ENCODE peak calls at places on chromosomes 1 and 21, in seven cellular contexts. I is smooth muscle cell of the brain vasculature, R is iris pigment epithelial cell, U is RCC 7860, F is NCI-H1436, S is hepatic stellate cell, V is choroid plexus epithelial cell. Z is an unnamed sample.

GRCh38 chr1:155166006-155166372 is 7.1 kb downstream of the KRTCAP2 start:
- DNase-seq in I (no peak), U (no peak), V (no peak), F (no peak), R (no peak), S (no peak), Z (no peak)

GRCh38 chr1:54294846-54295245 is 94.9 kb downstream of the MRPL37 start:
- DNase-seq in F (no peak), I (no peak), R (peak), U (no peak), S (no peak), V (peak), Z (no peak)

GRCh38 chr1:23483327-23484252 is at the start of gene ASAP3:
- DNase-seq in I (no peak), V (peak), F (no peak), R (peak), S (peak), U (no peak), Z (peak)

GRCh38 chr1:222973561-222973960 is 158.7 kb downstream of the DISP1 start:
- DNase-seq in V (no peak), I (no peak), F (no peak), S (no peak), U (no peak), R (no peak), Z (no peak)

GRCh38 chr1:26991310-26992116 is 2.0 kb upstream of the TRNP1 start:
- DNase-seq in F (no peak), I (no peak), R (no peak), U (peak), V (no peak), S (no peak), Z (no peak)

GRCh38 chr1:221723918-221724263 is 18.0 kb downstream of the DUSP10 start:
- DNase-seq in F (no peak), V (no peak), I (no peak), S (no peak), R (peak), U (no peak), Z (no peak)

GRCh38 chr1:93577536-93578432 is 103.9 kb downstream of the BCAR3 start:
- DNase-seq in S (no peak), I (no peak), F (no peak), V (no peak), R (no peak), U (no peak), Z (no peak)

GRCh38 chr1:214155987-214156567 is 124.9 kb upstream of the SMYD2 start:
- DNase-seq in R (no peak), U (no peak), F (no peak), S (no peak), V (no peak), I (no peak), Z (no peak)

GRCh38 chr1:63911049-63911448 is 137.2 kb downstream of the ROR1 start:
- DNase-seq in V (no peak), S (no peak), R (no peak), I (no peak), F (no peak), U (no peak), Z (no peak)

GRCh38 chr1:18100493-18101063 is 7.0 kb upstream of the IGSF21 start:
- DNase-seq in U (peak), V (peak), S (peak), F (peak), I (peak), R (peak), Z (peak)

GRCh38 chr21:43851593-43851992 is 13.4 kb upstream of the AGPAT3 start:
- DNase-seq in I (no peak), S (no peak), R (no peak), V (no peak), F (no peak), U (no peak), Z (no peak)

GRCh38 chr1:104125935-104126334 is 376.2 kb downstream of the AMY1C start:
- DNase-seq in R (no peak), I (no peak), F (no peak), U (no peak), V (no peak), S (no peak), Z (no peak)

GRCh38 chr1:30466026-30466425 is 257.4 kb downstream of the MATN1 start:
- DNase-seq in I (no peak), V (no peak), S (no peak), F (no peak), R (no peak), U (no peak), Z (no peak)

GRCh38 chr1:7930547-7931445 is 9.8 kb downstream of the TNFRSF9 start:
- DNase-seq in I (no peak), U (no peak), V (no peak), F (no peak), R (no peak), S (no peak), Z (no peak)

GRCh38 chr1:245512181-245512888 is 357.6 kb downstream of the KIF26B start:
- DNase-seq in U (no peak), R (peak), S (no peak), F (peak), V (peak), I (no peak), Z (no peak)

GRCh38 chr1:7300893-7301292 is 470.2 kb upstream of the VAMP3 start:
- DNase-seq in S (peak), V (peak), U (peak), I (no peak), R (peak), F (no peak), Z (peak)

GRCh38 chr1:80036690-80037432 is 1030.3 kb upstream of the ADGRL4 start:
- DNase-seq in I (no peak), V (no peak), U (no peak), R (no peak), F (no peak), S (no peak), Z (no peak)

GRCh38 chr21:33640697-33641338 is 723 bp downstream of the CRYZL1 start:
- DNase-seq in F (peak), V (peak), I (no peak), R (peak), S (peak), U (no peak), Z (peak)

GRCh38 chr1:115419571-115419970 is 81.5 kb upstream of the NGF start:
- DNase-seq in F (no peak), R (no peak), U (no peak), S (no peak), V (no peak), I (no peak), Z (no peak)

GRCh38 chr1:230174765-230175747 is 108.0 kb downstream of the GALNT2 start:
- DNase-seq in F (no peak), S (no peak), I (no peak), U (no peak), R (no peak), V (no peak), Z (no peak)

GRCh38 chr1:204426035-204426436 is 14.4 kb upstream of the PPP1R15B start:
- DNase-seq in R (peak), S (no peak), I (no peak), V (peak), U (peak), F (no peak), Z (peak)

GRCh38 chr21:43031121-43031624 is 44.5 kb downstream of the CBS start:
- DNase-seq in R (no peak), U (no peak), I (no peak), F (no peak), V (no peak), S (no peak), Z (no peak)

GRCh38 chr21:28636988-28637691 is 355.5 kb downstream of the LTN1 start:
- DNase-seq in V (peak), F (no peak), I (peak), S (peak), U (peak), R (peak), Z (peak)